ENCODE peak calls at places on chromosome X, in six cellular contexts. J is thyroid gland, Y is GM12865, S is psoas muscle, F is uterus, W is AG09309. G is an unnamed sample.

GRCh38 chrX:53279296-53280237 is 1.8 kb downstream of the IQSEC2 start:
- DNase-seq in J (no peak), Y (peak), S (no peak), F (no peak), W (no peak), G (no peak)

GRCh38 chrX:53065066-53065465 is 16.5 kb downstream of the GPR173 start:
- DNase-seq in J (no peak), Y (no peak), S (no peak), F (no peak), W (no peak), G (no peak)

GRCh38 chrX:8364369-8365141 is 100.1 kb upstream of the VCX3B start:
- DNase-seq in J (peak), Y (peak), S (no peak), F (no peak), W (no peak), G (no peak)

GRCh38 chrX:18558799-18559198 is 113.1 kb downstream of the RS1 start:
- DNase-seq in J (no peak), Y (no peak), S (no peak), F (no peak), W (no peak), G (no peak)

GRCh38 chrX:70433848-70434351 is 10.7 kb upstream of the DLG3 start:
- DNase-seq in J (peak), Y (peak), S (peak), F (peak), W (no peak), G (peak)

GRCh38 chrX:53471346-53471745 is 37.2 kb upstream of the HSD17B10 start:
- DNase-seq in J (no peak), Y (no peak), S (no peak), F (no peak), W (no peak), G (no peak)

GRCh38 chrX:112147206-112147605 is 64.6 kb upstream of the TRPC5 start:
- DNase-seq in J (peak), Y (peak), S (no peak), F (no peak), W (no peak), G (peak)

GRCh38 chrX:22577181-22577580 is 304.5 kb downstream of the CBLL2 start:
- DNase-seq in J (no peak), Y (no peak), S (no peak), F (no peak), W (peak), G (peak)

GRCh38 chrX:128518508-128518907 is 466.3 kb upstream of the ACTRT1 start:
- DNase-seq in J (no peak), Y (peak), S (no peak), F (no peak), W (no peak), G (no peak)

GRCh38 chrX:56385336-56385735 is 153.2 kb downstream of the KLF8 start:
- DNase-seq in J (no peak), Y (no peak), S (no peak), F (no peak), W (no peak), G (no peak)

GRCh38 chrX:19334945-19335626 is 8.6 kb upstream of the PDHA1 start:
- DNase-seq in J (no peak), Y (peak), S (no peak), F (no peak), W (no peak), G (no peak)

GRCh38 chrX:83845397-83845796 is 15.5 kb upstream of the CYLC1 start:
- DNase-seq in J (no peak), Y (peak), S (no peak), F (no peak), W (no peak), G (peak)

GRCh38 chrX:41180194-41180902 is 95.1 kb downstream of the USP9X start:
- DNase-seq in J (peak), Y (peak), S (no peak), F (peak), W (peak), G (peak)

GRCh38 chrX:125977851-125978250 is 188.2 kb downstream of the DCAF12L2 start:
- DNase-seq in J (no peak), Y (no peak), S (no peak), F (no peak), W (no peak), G (no peak)

GRCh38 chrX:1170243-1170642 is 42.2 kb downstream of the CRLF2 start:
- DNase-seq in J (no peak), Y (no peak), S (no peak), F (no peak), W (no peak), G (no peak)

GRCh38 chrX:121671649-121672048 is 624.2 kb downstream of the GLUD2 start:
- DNase-seq in J (no peak), Y (no peak), S (no peak), F (no peak), W (no peak), G (no peak)

GRCh38 chrX:153571159-153571908 is 27.6 kb downstream of the CCNQ start:
- DNase-seq in J (no peak), Y (no peak), S (no peak), F (no peak), W (no peak), G (no peak)

GRCh38 chrX:100090931-100091330 is 319.1 kb downstream of the PCDH19 start:
- DNase-seq in J (no peak), Y (no peak), S (no peak), F (no peak), W (peak), G (peak)

GRCh38 chrX:110394653-110395052 is 36.0 kb downstream of the RTL9 start:
- DNase-seq in J (no peak), Y (no peak), S (no peak), F (no peak), W (no peak), G (peak)

GRCh38 chrX:31540313-31540712 is 468.5 kb upstream of the FTHL17 start:
- DNase-seq in J (no peak), Y (no peak), S (no peak), F (no peak), W (no peak), G (no peak)

GRCh38 chrX:150694738-150695410 is 1.7 kb downstream of the MTMR1 start:
- DNase-seq in J (no peak), Y (peak), S (no peak), F (no peak), W (no peak), G (no peak)

GRCh38 chrX:17814557-17814956 is 46.5 kb downstream of the RAI2 start:
- DNase-seq in J (no peak), Y (no peak), S (no peak), F (no peak), W (no peak), G (peak)

GRCh38 chrX:134670241-134670811 is 12.1 kb upstream of the PLAC1 start:
- DNase-seq in J (no peak), Y (no peak), S (peak), F (no peak), W (no peak), G (peak)

GRCh38 chrX:34521563-34521962 is 135.5 kb downstream of the TMEM47 start:
- DNase-seq in J (no peak), Y (no peak), S (no peak), F (no peak), W (no peak), G (no peak)

GRCh38 chrX:134174273-134174660 is 62.7 kb upstream of the CCDC160 start:
- DNase-seq in J (no peak), Y (no peak), S (no peak), F (no peak), W (no peak), G (no peak)

GRCh38 chrX:29466441-29466840 is 748.9 kb upstream of the MAGEB2 start:
- DNase-seq in J (no peak), Y (no peak), S (no peak), F (no peak), W (no peak), G (peak)

GRCh38 chrX:13162772-13163171 is 118.4 kb upstream of the FAM9C start:
- DNase-seq in J (no peak), Y (no peak), S (no peak), F (no peak), W (no peak), G (no peak)

GRCh38 chrX:13164611-13165010 is 120.2 kb upstream of the FAM9C start:
- DNase-seq in J (no peak), Y (no peak), S (no peak), F (no peak), W (no peak), G (no peak)

GRCh38 chrX:13167444-13168207 is 123.2 kb upstream of the FAM9C start:
- DNase-seq in J (no peak), Y (peak), S (no peak), F (peak), W (peak), G (peak)

GRCh38 chrX:13165747-13166146 is 121.3 kb upstream of the FAM9C start:
- DNase-seq in J (no peak), Y (no peak), S (no peak), F (no peak), W (no peak), G (no peak)

DNA sequence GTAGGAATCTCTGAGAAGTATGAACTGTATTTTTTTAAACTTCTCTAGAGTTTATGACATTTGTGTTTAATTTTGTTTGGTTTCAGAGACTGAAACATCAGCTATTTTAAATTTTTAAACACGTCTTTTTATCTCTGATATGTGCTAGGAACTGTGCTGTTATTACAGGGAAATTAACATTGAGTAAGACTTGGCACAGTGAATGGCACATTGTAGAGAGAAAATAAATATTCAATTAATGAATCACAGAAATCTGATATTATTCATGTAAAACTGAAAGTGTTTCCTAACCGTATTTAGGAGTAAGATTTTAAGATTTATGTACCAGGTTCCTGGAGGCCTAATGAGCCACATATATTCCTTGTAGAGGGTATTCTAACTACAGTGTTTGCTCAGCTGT is 120.8 kb upstream of the FAM9C start:
- DNase-seq in J (no peak), Y (no peak), S (no peak), F (no peak), W (no peak), G (no peak)
- H3K4me3 ChIP-seq in J (no peak), Y (no peak), S (no peak), F (no peak), W (no peak), G (no peak)

DNA sequence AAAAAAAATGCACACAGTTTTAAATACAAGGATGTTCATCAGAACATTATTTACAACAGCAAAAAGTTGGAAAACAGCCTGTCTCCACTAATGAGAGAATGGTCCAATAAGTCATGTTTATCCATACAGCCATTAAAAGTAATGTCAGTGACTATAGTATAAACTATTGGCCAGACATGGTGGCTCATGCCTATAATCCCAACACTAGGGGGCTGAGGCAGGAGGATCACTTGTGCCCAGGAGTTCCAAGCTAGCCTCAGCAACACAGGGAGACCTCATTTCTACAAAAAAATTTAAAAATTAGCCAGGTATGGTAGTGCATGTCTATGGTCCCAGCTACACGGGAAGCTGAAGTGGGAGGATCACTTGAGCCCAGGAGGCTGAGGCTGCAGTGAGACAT is 48.1 kb upstream of the IL13RA1 start:
- DNase-seq in J (no peak), Y (no peak), S (no peak), F (no peak), W (no peak), G (no peak)
- TF ChIP-seq CTCF in J (no peak), Y (no peak), S (no peak), F (no peak), W (no peak), G (no peak)

DNA sequence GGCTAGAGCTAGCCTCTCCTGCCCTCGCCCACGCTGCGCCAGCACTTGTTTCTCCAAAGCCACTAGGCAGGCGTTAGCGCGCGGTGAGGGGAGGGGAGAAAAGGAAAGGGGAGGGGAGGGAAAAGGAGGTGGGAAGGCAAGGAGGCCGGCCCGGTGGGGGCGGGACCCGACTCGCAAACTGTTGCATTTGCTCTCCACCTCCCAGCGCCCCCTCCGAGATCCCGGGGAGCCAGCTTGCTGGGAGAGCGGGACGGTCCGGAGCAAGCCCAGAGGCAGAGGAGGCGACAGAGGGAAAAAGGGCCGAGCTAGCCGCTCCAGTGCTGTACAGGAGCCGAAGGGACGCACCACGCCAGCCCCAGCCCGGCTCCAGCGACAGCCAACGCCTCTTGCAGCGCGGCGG is at the start of gene AR:
- DNase-seq in J (peak), Y (no peak), S (peak), F (peak), W (no peak), G (peak)
- H3K4me3 ChIP-seq in J (peak), Y (no peak), S (peak), F (peak), W (peak), G (peak)

DNA sequence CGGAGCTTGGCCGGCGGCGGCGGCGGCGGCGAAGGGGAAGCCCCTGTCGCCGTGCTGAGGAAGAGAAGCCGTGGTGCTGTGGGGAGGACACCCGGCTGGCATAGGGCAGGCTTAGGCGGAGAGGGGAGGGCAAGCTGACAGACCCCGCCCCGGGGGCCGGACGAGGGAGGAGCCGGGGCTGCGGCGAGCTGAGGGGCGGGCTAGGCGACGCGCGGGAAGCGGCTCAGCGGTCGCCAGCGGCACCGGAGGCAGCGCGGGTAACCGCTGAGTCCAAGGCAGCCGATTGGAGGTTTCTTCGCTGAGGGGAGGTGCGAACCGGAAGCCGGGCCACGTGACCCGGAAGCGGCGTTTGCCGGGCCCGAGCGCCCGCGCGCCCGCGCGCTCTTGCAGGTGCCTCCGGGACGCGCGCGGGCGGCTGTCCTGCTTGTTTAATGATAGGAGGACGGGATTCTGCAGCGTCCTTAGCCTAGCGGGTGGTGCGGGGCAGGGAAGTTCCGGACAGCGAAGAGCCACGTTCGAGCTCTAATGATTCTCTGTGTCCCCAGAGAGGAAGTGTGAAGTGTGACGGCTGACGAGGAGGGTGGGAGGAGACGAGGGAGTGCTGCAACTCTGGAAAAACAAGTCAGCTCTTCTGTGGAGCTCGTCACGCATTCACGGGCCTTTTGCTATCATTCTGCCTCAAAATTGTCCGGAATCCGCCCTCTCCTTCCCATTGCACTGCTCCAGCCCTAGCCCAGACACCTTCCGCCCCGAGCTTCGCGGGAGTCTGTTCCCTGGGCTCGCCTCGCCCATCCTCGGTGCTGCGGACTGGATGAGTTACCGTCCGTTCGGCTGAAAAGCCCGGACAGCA is at the start of gene AP1S2:
- DNase-seq in J (peak), Y (peak), S (peak), F (peak), W (peak), G (peak)
- TF ChIP-seq CTCF in J (no peak), Y (no peak), S (no peak), F (no peak), W (no peak), G (no peak)

GRCh38 chrX:24426921-24427746 is 38.0 kb upstream of the PDK3 start:
- DNase-seq in J (no peak), Y (no peak), S (no peak), F (no peak), W (no peak), G (no peak)
- H3K4me3 ChIP-seq in J (no peak), Y (no peak), S (no peak), F (no peak), W (no peak), G (no peak)

DNA sequence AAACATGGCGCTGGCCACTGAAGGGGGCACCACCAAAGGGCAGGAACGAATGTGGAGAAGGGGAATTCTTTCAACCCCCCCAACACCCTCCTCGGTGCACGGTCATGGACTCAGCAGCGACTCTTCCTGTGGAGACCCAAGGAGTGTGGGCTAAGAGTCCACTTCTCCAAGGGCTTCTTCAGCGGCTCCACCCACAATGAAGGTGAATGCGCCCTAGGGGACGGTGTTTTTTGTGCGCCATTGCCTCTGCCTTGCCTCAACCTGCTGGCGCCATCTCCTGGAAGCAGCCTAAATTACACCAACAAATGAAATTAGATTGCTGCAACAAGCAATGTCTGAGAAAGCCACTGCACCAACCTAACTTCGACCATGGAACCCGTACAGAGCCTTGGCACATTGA is 169.2 kb upstream of the MAGEB18 start:
- DNase-seq in J (no peak), Y (peak), S (no peak), F (no peak), W (no peak), G (peak)
- TF ChIP-seq CTCF in J (no peak), Y (peak), S (no peak), F (no peak), W (no peak), G (peak)

DNA sequence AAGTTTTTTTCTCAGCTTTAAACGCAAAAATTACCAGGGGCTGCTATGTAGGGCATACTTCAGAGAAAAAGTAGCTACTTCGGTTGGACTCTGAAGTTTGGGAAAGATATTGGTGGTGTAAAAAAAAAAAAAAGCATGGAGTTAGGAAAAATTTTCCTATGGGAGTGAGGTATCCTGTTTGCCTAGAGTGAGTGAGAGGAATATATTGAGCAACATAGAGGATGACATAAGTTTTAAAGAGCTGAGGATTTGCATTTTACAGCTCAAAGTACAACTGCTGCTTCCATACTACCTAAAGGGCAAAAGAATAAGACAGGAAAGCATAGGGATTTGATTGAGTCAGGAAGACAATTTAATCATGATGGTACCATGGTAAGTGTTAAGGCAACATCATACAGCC is 7.3 kb downstream of the GPRASP1 start:
- DNase-seq in J (no peak), Y (no peak), S (no peak), F (no peak), W (no peak), G (no peak)
- H3K4me3 ChIP-seq in J (no peak), Y (no peak), S (peak), F (no peak), W (no peak), G (no peak)

GRCh38 chrX:39157006-39157405 is 355.7 kb downstream of the MID1IP1 start:
- DNase-seq in J (no peak), Y (no peak), S (no peak), F (no peak), W (no peak), G (no peak)

GRCh38 chrX:39149761-39150160 is 348.5 kb downstream of the MID1IP1 start:
- DNase-seq in J (peak), Y (peak), S (peak), F (peak), W (peak), G (peak)

GRCh38 chrX:39150210-39150609 is 349.0 kb downstream of the MID1IP1 start:
- DNase-seq in J (no peak), Y (no peak), S (no peak), F (no peak), W (no peak), G (no peak)

GRCh38 chrX:39150621-39151020 is 349.4 kb downstream of the MID1IP1 start:
- DNase-seq in J (no peak), Y (no peak), S (no peak), F (no peak), W (no peak), G (no peak)

GRCh38 chrX:39152106-39152649 is 350.9 kb downstream of the MID1IP1 start:
- DNase-seq in J (no peak), Y (peak), S (peak), F (no peak), W (no peak), G (no peak)
- TF ChIP-seq CTCF in J (no peak), Y (peak), S (peak), F (peak), W (peak), G (peak)

GRCh38 chrX:137569470-137569891 is 3.6 kb downstream of the ZIC3 start:
- DNase-seq in J (no peak), Y (no peak), S (no peak), F (no peak), W (no peak), G (no peak)
- H3K4me3 ChIP-seq in J (no peak), Y (no peak), S (no peak), F (no peak), W (no peak), G (no peak)